ENCODE peak calls at places on chromosome 13, in six cellular contexts. N is mucosa of gallbladder, Q is M059J, C is heart left ventricle, M is fibroblast of the aortic adventitia, B is tibial artery. T is an unnamed sample.

GRCh38 chr13:90867336-90867683 is 480.2 kb upstream of the MIR17HG start:
- DNase-seq in N (peak), Q (peak), C (peak), M (peak), B (peak), T (peak)

GRCh38 chr13:106373989-106374572 is 161.4 kb downstream of the EFNB2 start:
- DNase-seq in N (no peak), Q (peak), C (no peak), M (peak), B (no peak), T (no peak)

GRCh38 chr13:37587236-37587635 is 11.3 kb downstream of the POSTN start:
- DNase-seq in N (no peak), Q (no peak), C (no peak), M (no peak), B (no peak), T (no peak)

GRCh38 chr13:77693449-77693940 is 4.0 kb upstream of the SLAIN1 start:
- DNase-seq in N (no peak), Q (no peak), C (no peak), M (no peak), B (no peak), T (no peak)

GRCh38 chr13:98285852-98286594 is 109.0 kb upstream of the RNF113B start:
- DNase-seq in N (no peak), Q (no peak), C (no peak), M (no peak), B (no peak), T (no peak)

GRCh38 chr13:94713556-94714182 is 1.3 kb upstream of the SOX21 start:
- DNase-seq in N (no peak), Q (no peak), C (no peak), M (no peak), B (no peak), T (no peak)

GRCh38 chr13:90232291-90232690 is 1115.2 kb upstream of the MIR17HG start:
- DNase-seq in N (no peak), Q (no peak), C (no peak), M (no peak), B (no peak), T (no peak)

GRCh38 chr13:23378009-23378632 is 55.4 kb downstream of the SACS start:
- DNase-seq in N (no peak), Q (peak), C (peak), M (peak), B (peak), T (no peak)

GRCh38 chr13:112116187-112116950 is 49.4 kb downstream of the SOX1 start:
- DNase-seq in N (no peak), Q (no peak), C (no peak), M (no peak), B (peak), T (no peak)

GRCh38 chr13:99407906-99408702 is 93.2 kb upstream of the TM9SF2 start:
- DNase-seq in N (no peak), Q (no peak), C (no peak), M (no peak), B (peak), T (no peak)

GRCh38 chr13:85825454-85825853 is 26.2 kb upstream of the SLITRK6 start:
- DNase-seq in N (no peak), Q (peak), C (no peak), M (no peak), B (no peak), T (no peak)

GRCh38 chr13:20116213-20116612 is 44.6 kb downstream of the GJA3 start:
- DNase-seq in N (no peak), Q (no peak), C (no peak), M (no peak), B (no peak), T (no peak)

GRCh38 chr13:27450921-27451461 is 627 bp upstream of the MTIF3 start:
- DNase-seq in N (peak), Q (peak), C (peak), M (peak), B (peak), T (no peak)

GRCh38 chr13:23579886-23580706 is 9.9 kb downstream of the TNFRSF19 start:
- DNase-seq in N (no peak), Q (peak), C (no peak), M (no peak), B (no peak), T (no peak)

GRCh38 chr13:78881054-78881453 is 222.1 kb upstream of the OBI1 start:
- DNase-seq in N (no peak), Q (no peak), C (no peak), M (no peak), B (no peak), T (no peak)

GRCh38 chr13:53781941-53782340 is 753.3 kb downstream of the OLFM4 start:
- DNase-seq in N (no peak), Q (no peak), C (no peak), M (no peak), B (no peak), T (no peak)

GRCh38 chr13:25966086-25966485 is 85.7 kb downstream of the SHISA2 start:
- DNase-seq in N (no peak), Q (peak), C (no peak), M (no peak), B (no peak), T (no peak)